ENCODE peak calls at places on chromosomes 2 and 18, in seven cellular contexts. D, F, P, R, H, Q and B are unnamed samples.

GRCh38 chr18:11840493-11840892 is 10.7 kb upstream of the CHMP1B start:
- DNase-seq in D (no peak), F (no peak), P (no peak), R (no peak), H (no peak), Q (no peak), B (no peak)

GRCh38 chr2:199999166-199999565 is 43.8 kb downstream of the MAIP1 start:
- DNase-seq in D (no peak), F (peak), P (no peak), R (no peak), H (no peak), Q (no peak), B (no peak)

GRCh38 chr2:85702172-85702571 is 8.0 kb downstream of the GNLY start:
- DNase-seq in D (no peak), F (peak), P (no peak), R (no peak), H (no peak), Q (no peak), B (no peak)

GRCh38 chr18:80154293-80154692 is 45.2 kb downstream of the ADNP2 start:
- DNase-seq in D (no peak), F (peak), P (no peak), R (no peak), H (no peak), Q (peak), B (peak)

GRCh38 chr2:239061824-239062560 is 214.1 kb downstream of the TWIST2 start:
- DNase-seq in D (no peak), F (no peak), P (no peak), R (no peak), H (no peak), Q (no peak), B (no peak)

GRCh38 chr2:65353046-65353445 is 79.4 kb downstream of the SPRED2 start:
- DNase-seq in D (no peak), F (no peak), P (no peak), R (no peak), H (no peak), Q (no peak), B (no peak)

GRCh38 chr18:79935925-79936324 is 15.5 kb downstream of the SLC66A2 start:
- DNase-seq in D (no peak), F (no peak), P (no peak), R (no peak), H (no peak), Q (no peak), B (no peak)

GRCh38 chr2:143428700-143429099 is 299.5 kb downstream of the ARHGAP15 start:
- DNase-seq in D (no peak), F (no peak), P (no peak), R (no peak), H (no peak), Q (no peak), B (no peak)

GRCh38 chr2:8985561-8986326 is 17.7 kb downstream of the MBOAT2 start:
- DNase-seq in D (no peak), F (peak), P (no peak), R (no peak), H (no peak), Q (no peak), B (no peak)

GRCh38 chr18:48827321-48828200 is 123.2 kb downstream of the SMAD7 start:
- DNase-seq in D (no peak), F (peak), P (no peak), R (peak), H (no peak), Q (peak), B (no peak)

GRCh38 chr18:2935438-2936192 is 77.3 kb downstream of the LPIN2 start:
- DNase-seq in D (no peak), F (peak), P (no peak), R (no peak), H (no peak), Q (no peak), B (no peak)

GRCh38 chr2:233967163-233967562 is 50.0 kb downstream of the TRPM8 start:
- DNase-seq in D (no peak), F (no peak), P (no peak), R (no peak), H (no peak), Q (no peak), B (no peak)

GRCh38 chr2:151381266-151381665 is 23.9 kb downstream of the TNFAIP6 start:
- DNase-seq in D (no peak), F (peak), P (no peak), R (no peak), H (no peak), Q (no peak), B (no peak)

GRCh38 chr2:145000376-145000775 is 480.5 kb upstream of the ZEB2 start:
- DNase-seq in D (no peak), F (no peak), P (no peak), R (no peak), H (no peak), Q (no peak), B (no peak)

GRCh38 chr18:60350975-60351374 is 21.6 kb downstream of the MC4R start:
- DNase-seq in D (no peak), F (peak), P (no peak), R (no peak), H (no peak), Q (no peak), B (no peak)

GRCh38 chr18:55100817-55101457 is 141.7 kb upstream of the CCDC68 start:
- DNase-seq in D (no peak), F (peak), P (no peak), R (no peak), H (no peak), Q (peak), B (no peak)

GRCh38 chr2:28544405-28544914 is 48.6 kb downstream of the PLB1 start:
- DNase-seq in D (no peak), F (no peak), P (peak), R (peak), H (no peak), Q (no peak), B (no peak)

GRCh38 chr2:8543412-8544167 is 138.3 kb upstream of the ID2 start:
- DNase-seq in D (peak), F (peak), P (peak), R (no peak), H (no peak), Q (peak), B (no peak)

GRCh38 chr2:71190959-71191943 is 35.7 kb downstream of the PAIP2B start:
- DNase-seq in D (no peak), F (peak), P (no peak), R (no peak), H (no peak), Q (peak), B (no peak)

GRCh38 chr2:127173073-127173472 is 47.0 kb downstream of the CYP27C1 start:
- DNase-seq in D (peak), F (peak), P (no peak), R (no peak), H (no peak), Q (no peak), B (no peak)

GRCh38 chr2:43027496-43027895 is 198.9 kb downstream of the ZFP36L2 start:
- DNase-seq in D (no peak), F (no peak), P (no peak), R (no peak), H (peak), Q (no peak), B (no peak)

GRCh38 chr2:231348173-231348572 is 47.3 kb upstream of the B3GNT7 start:
- DNase-seq in D (no peak), F (no peak), P (no peak), R (no peak), H (no peak), Q (no peak), B (no peak)